ENCODE peak calls at places on chromosomes 11 and 22, in six cellular contexts. F, X, Z, O, R and P are unnamed samples.

GRCh38 chr11:83070044-83070877 is 1.4 kb downstream of the RAB30 start:
- DNase-seq in Z (no peak), F (no peak), X (no peak), O (no peak), R (peak), P (no peak)

GRCh38 chr11:19027829-19028595 is 32.5 kb downstream of the MRGPRX2 start:
- DNase-seq in R (no peak), X (no peak), O (no peak), F (no peak), Z (no peak), P (no peak)

GRCh38 chr11:121318848-121319834 is 26.6 kb downstream of the SC5D start:
- DNase-seq in F (no peak), O (no peak), R (no peak), Z (no peak), X (peak), P (no peak)

GRCh38 chr11:4194889-4195288 is 100.3 kb downstream of the RRM1 start:
- DNase-seq in O (no peak), R (no peak), F (no peak), Z (no peak), X (no peak), P (no peak)

GRCh38 chr11:81207421-81208054 is 1526.1 kb downstream of the FAM181B start:
- DNase-seq in O (no peak), F (no peak), Z (no peak), X (no peak), R (peak), P (no peak)

GRCh38 chr11:57640068-57640800 is 9.5 kb downstream of the YPEL4 start:
- DNase-seq in O (no peak), F (no peak), X (no peak), Z (no peak), R (no peak), P (no peak)

GRCh38 chr11:77299528-77299993 is 1.9 kb downstream of the GDPD4 start:
- DNase-seq in F (peak), R (no peak), O (no peak), Z (no peak), X (no peak), P (no peak)

GRCh38 chr11:12193515-12194336 is 83.3 kb downstream of the MICAL2 start:
- DNase-seq in X (no peak), O (peak), F (no peak), Z (no peak), R (no peak), P (no peak)

GRCh38 chr11:798093-798713 is at the start of gene SLC25A22:
- DNase-seq in X (peak), R (peak), O (peak), Z (peak), F (peak), P (peak)

GRCh38 chr11:12754582-12755250 is 80.5 kb downstream of the TEAD1 start:
- DNase-seq in O (no peak), X (no peak), Z (no peak), F (no peak), R (no peak), P (no peak)

GRCh38 chr11:30091728-30092127 is 74.9 kb upstream of the KCNA4 start:
- DNase-seq in R (no peak), Z (no peak), F (no peak), O (no peak), X (no peak), P (no peak)

GRCh38 chr11:116605543-116605942 is 167.2 kb downstream of the BUD13 start:
- DNase-seq in O (no peak), F (peak), Z (no peak), R (peak), X (peak), P (peak)
- TF ChIP-seq CTCF in O (no peak), F (no peak), Z (no peak), R (peak), X (peak), P (no peak)

GRCh38 chr22:50641696-50642607 is 14.0 kb upstream of the ARSA start:
- DNase-seq in Z (no peak), O (no peak), F (no peak), R (peak), X (no peak), P (no peak)
- TF ChIP-seq CTCF in Z (no peak), O (no peak), F (peak), R (no peak), X (peak), P (no peak)

DNA sequence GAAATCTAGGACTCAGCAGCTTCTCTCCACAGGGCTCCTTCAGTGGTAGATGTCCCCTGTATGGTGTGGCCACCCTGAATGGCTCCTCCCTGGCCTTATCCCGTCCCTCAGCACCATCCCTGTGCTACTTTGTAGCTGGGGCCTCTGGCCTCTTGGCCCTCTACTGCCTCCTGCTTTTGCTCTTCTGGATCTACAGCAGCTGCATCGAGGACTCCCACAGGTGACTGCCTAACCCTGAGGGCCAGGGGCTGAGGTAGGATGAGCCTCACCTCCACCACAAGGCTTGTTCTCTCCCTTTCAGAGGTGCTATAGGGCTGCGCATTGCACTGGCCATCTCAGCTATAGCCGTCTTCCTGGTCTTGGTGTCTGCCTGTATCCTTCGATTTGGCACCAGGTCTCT is 1.8 kb downstream of the TMEM179B start:
- DNase-seq in Z (no peak), F (no peak), R (no peak), O (no peak), X (no peak), P (no peak)
- TF ChIP-seq CTCF in Z (no peak), F (no peak), R (no peak), O (no peak), X (no peak), P (no peak)

GRCh38 chr11:10693509-10694071 is at the start of gene IRAG1:
- DNase-seq in R (peak), O (peak), X (no peak), F (peak), Z (no peak), P (no peak)

GRCh38 chr11:10692716-10693115 is 839 bp downstream of the IRAG1 start:
- DNase-seq in O (no peak), Z (no peak), R (no peak), F (no peak), X (no peak), P (no peak)

GRCh38 chr11:10683429-10683828 is 10.1 kb downstream of the IRAG1 start:
- DNase-seq in F (no peak), X (no peak), O (no peak), Z (no peak), R (no peak), P (no peak)

DNA sequence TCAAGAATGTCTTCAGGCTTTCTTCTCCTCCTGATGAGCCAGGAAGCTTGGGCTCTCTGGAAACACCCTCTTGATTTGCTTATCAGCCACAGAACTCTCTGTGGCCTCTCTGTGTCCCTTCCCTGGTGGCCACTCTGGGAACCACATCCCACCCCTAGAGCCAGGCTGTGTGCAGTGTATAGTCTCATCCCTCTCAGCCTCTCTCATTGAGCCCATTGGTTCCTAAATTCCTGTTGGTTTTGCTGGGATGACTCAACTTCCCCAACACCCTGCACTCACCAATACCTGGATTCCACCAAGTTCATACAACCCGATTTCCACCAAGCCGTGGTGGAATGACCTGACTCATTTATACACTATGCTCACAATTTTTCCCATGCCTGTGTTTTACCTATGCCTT is 5.2 kb downstream of the IRAG1 start:
- DNase-seq in Z (no peak), R (peak), X (no peak), O (no peak), F (no peak), P (no peak)
- TF ChIP-seq CTCF in Z (no peak), R (peak), X (peak), O (peak), F (no peak), P (peak)

GRCh38 chr11:6388747-6389146 is 1.5 kb upstream of the SMPD1 start:
- DNase-seq in X (no peak), O (no peak), F (no peak), Z (no peak), R (no peak), P (no peak)
- TF ChIP-seq CTCF in X (no peak), O (no peak), F (no peak), Z (no peak), R (no peak), P (no peak)

GRCh38 chr11:61832207-61832606 is 4.1 kb downstream of the FADS2 start:
- DNase-seq in F (no peak), Z (no peak), O (no peak), R (no peak), X (no peak), P (no peak)
- TF ChIP-seq CTCF in F (no peak), Z (no peak), O (no peak), R (no peak), X (no peak), P (no peak)

GRCh38 chr11:59403546-59403945 is 22.7 kb downstream of the OR5A2 start:
- DNase-seq in Z (no peak), O (no peak), F (no peak), R (no peak), X (no peak), P (no peak)

GRCh38 chr11:59401262-59401552 is 25.0 kb downstream of the OR5A2 start:
- DNase-seq in X (no peak), Z (no peak), R (no peak), O (no peak), F (no peak), P (no peak)

DNA sequence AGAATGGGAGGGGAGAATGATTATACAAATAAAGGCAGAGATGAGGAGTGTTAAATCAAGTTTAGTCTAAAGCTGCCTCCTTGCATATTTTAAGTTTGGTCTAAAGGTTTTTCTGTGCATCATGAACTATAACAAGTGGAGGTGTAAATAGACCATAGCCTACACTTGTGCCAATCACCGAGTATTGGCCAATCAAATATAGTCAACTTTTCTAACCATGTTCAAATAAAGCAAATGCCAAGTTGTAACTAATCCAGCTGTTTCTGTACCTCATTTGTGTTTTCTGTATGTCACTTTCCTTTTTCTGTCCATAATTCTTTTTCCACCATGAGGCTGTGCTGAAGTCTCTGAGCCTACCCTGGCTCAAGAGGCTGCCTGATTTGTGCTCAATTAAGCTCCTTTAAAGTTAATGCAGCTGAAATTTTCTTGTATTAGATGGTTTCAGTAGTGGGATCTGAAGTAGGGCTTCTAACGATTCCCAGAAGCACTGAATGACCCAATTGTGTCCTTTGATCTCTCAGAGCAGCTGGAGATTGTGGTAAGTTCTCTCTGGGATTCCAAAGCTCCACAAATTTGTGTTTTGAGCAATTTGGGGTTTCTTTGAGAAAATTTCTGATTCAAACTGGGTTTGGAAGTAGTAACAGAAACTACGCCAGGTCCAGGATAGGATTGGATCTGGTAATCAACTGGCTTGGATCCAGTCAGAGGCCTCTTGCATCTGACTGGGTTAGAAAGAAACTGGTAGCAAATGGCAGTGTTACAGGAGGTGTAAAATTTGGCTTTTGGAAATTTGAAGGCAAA is 25.6 kb downstream of the OR5A2 start:
- DNase-seq in R (no peak), Z (no peak), O (no peak), F (no peak), X (no peak), P (no peak)
- TF ChIP-seq CTCF in R (no peak), Z (no peak), O (no peak), F (no peak), X (no peak), P (no peak)

DNA sequence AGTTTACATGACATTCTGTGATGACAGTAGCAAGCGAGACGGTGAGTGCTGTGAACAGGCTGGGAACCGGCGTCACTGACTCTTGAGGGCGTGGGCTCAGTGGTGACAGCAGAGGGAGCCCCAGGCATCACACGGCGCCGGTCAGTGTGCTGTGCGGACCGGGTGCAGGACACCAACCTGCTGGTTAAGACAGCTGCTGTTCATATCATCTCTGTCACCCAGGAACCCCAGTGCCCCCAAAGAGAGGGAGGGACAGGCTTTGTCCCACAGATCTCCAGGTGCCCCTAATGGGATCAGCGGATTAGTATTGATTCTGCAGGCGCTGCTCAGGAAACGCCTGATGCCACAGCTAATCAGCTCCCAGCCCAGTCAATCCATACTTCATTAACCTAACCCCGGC is 18.4 kb downstream of the B3GAT1 start:
- DNase-seq in R (peak), X (no peak), Z (no peak), O (no peak), F (peak), P (no peak)
- TF ChIP-seq CTCF in R (no peak), X (no peak), Z (no peak), O (no peak), F (peak), P (no peak)

DNA sequence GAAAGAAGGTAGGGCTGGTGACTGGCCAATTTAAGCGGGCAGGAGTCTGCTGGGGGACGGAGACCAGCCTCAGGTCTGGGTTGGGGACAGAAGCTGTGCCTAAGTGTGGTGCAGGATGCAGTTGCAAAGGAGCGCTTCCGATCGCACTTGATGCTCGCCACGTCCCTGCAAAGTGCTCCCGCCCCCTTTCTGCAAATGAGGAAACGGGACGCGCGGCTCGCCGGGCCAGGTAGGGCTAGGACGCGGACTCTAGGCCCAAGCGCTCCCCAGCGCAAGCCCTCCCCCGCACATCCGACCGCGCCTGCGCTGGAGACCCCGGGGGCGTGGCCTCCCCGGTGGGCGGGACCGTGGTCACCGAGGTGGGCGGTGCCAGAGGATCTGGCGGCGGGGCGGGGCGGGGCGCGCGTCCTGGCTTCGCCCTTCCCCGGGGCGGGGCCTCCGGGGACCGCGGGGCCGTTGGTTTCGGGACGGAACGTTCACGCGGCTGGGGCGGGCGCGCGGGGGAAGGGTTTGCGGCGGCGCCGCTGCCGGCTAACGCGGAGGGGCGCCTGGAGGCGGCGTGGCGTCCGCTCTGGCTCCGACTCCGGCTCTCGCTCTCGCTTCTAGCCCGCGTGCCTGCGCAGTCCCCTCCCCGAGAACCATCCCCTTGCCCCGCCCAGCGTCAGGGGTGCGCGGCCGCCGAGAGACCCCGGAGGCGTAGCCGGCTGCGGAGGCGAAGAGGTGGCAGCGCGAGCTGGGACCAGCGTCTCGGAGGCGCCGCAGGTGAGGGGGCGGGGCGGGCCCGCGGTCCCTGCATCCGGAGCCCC is at the start of gene FAM118A:
- DNase-seq in Z (peak), F (peak), X (peak), R (peak), O (peak), P (peak)
- TF ChIP-seq CTCF in Z (no peak), F (peak), X (no peak), R (no peak), O (peak), P (no peak)

DNA sequence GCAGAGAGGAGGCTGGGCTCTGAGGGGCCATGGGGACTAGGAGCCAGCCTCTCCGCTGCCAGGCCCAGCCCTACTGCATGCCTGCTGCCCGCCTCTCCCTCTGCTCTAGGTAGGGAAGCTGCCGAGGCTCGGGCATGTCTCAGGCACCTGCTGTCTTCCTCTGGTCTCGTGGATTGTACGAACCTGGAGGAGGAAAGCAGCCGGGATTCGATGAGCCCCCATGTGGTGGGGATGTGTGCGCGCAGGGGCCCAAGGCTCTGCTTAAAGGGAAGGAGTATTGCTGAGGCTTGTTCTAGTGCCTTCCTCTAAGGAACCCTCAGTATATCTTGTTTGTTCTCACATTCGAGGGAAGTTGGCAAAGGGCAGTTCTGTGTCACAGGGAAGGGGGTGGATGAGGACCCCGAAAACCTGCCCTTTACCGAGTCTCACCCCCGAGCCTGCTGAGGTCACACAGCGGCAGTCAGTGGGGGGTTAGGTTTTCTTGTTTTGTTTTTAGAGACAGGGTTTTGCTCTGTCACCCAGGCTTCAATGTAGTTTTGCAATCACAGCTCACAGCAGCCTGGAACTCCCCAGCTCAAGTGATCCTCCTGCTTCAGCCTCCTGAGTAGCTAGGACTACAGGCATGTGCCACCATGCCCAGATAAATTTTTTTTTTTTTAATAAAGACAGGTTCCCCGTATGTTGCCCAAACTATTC is 21.3 kb downstream of the DAGLA start:
- DNase-seq in O (no peak), Z (no peak), X (no peak), F (no peak), R (peak), P (no peak)
- TF ChIP-seq CTCF in O (no peak), Z (no peak), X (peak), F (no peak), R (peak), P (peak)